ENCODE peak calls at places on chromosomes 1 and 21, in eight cellular contexts. Y, G, J, X, P, T, R and E are unnamed samples.

GRCh38 chr1:3530931-3531818 is 76.7 kb downstream of the ARHGEF16 start:
- DNase-seq in Y (peak; percentile 76), G (peak; percentile 63), J (peak; percentile 87), X (no peak), P (peak; percentile 75), T (peak; percentile 68), R (no peak), E (peak; percentile 20)

GRCh38 chr1:26252718-26253117 is 18.7 kb downstream of the CEP85 start:
- DNase-seq in Y (no peak), G (no peak), J (no peak), X (no peak), P (no peak), T (no peak), R (no peak), E (no peak)

GRCh38 chr1:42282024-42282579 is 52.9 kb downstream of the FOXJ3 start:
- DNase-seq in Y (no peak), G (no peak), J (no peak), X (peak; percentile 71), P (no peak), T (no peak), R (no peak), E (no peak)

GRCh38 chr1:27113861-27114260 is 41.1 kb downstream of the SLC9A1 start:
- DNase-seq in Y (no peak), G (no peak), J (no peak), X (no peak), P (no peak), T (no peak), R (no peak), E (no peak)

GRCh38 chr21:28272272-28272992 is 720.2 kb downstream of the LTN1 start:
- DNase-seq in Y (no peak), G (no peak), J (no peak), X (peak; percentile 17), P (no peak), T (no peak), R (no peak), E (no peak)

GRCh38 chr1:213162338-213162737 is 111.3 kb downstream of the RPS6KC1 start:
- DNase-seq in Y (no peak), G (no peak), J (no peak), X (peak; percentile 43), P (no peak), T (no peak), R (no peak), E (no peak)

GRCh38 chr1:65992160-65993046 is 199.7 kb downstream of the PDE4B start:
- DNase-seq in Y (no peak), G (no peak), J (no peak), X (no peak), P (no peak), T (no peak), R (no peak), E (no peak)

GRCh38 chr1:201714542-201715276 is 114.2 kb upstream of the IPO9 start:
- DNase-seq in Y (no peak), G (no peak), J (peak; percentile 98), X (peak; percentile 99), P (peak; percentile 87), T (no peak), R (no peak), E (no peak)

GRCh38 chr1:172255223-172255560 is 165.3 kb upstream of the C1orf105 start:
- DNase-seq in Y (no peak), G (no peak), J (no peak), X (no peak), P (no peak), T (no peak), R (no peak), E (no peak)

GRCh38 chr1:86872086-86872485 is 41.8 kb downstream of the SELENOF start:
- DNase-seq in Y (no peak), G (no peak), J (no peak), X (no peak), P (no peak), T (no peak), R (no peak), E (no peak)

GRCh38 chr1:41366428-41367101 is 5.3 kb downstream of the FOXO6 start:
- DNase-seq in Y (peak; percentile 40), G (no peak), J (no peak), X (no peak), P (peak; percentile 17), T (no peak), R (no peak), E (no peak)

GRCh38 chr1:246516126-246516525 is 9.0 kb upstream of the SMYD3 start:
- DNase-seq in Y (no peak), G (no peak), J (no peak), X (no peak), P (no peak), T (no peak), R (no peak), E (no peak)

GRCh38 chr1:109777436-109777835 is 13.7 kb upstream of the EPS8L3 start:
- DNase-seq in Y (no peak), G (no peak), J (no peak), X (no peak), P (no peak), T (no peak), R (no peak), E (no peak)